ENCODE peak calls at places on chromosomes 12 and 14, in five cellular contexts. O, V, F, J and Y are unnamed samples.

GRCh38 chr12:29216797-29217583 is 67.9 kb downstream of the FAR2 start:
- DNase-seq in V (no peak), F (no peak), O (peak; percentile 20), J (peak; percentile 56), Y (no peak)

GRCh38 chr12:56635539-56636117 is 5.5 kb upstream of the BAZ2A start:
- DNase-seq in O (no peak), J (peak; percentile 30), V (no peak), F (no peak), Y (no peak)

GRCh38 chr12:130249376-130249775 is 87.1 kb downstream of the FZD10 start:
- DNase-seq in V (peak; percentile 50), F (no peak), J (no peak), O (no peak), Y (no peak)

GRCh38 chr12:102920271-102920670 is 3.2 kb upstream of the PAH start:
- DNase-seq in O (no peak), F (no peak), J (no peak), V (no peak), Y (no peak)

GRCh38 chr12:77213316-77213715 is 147.9 kb upstream of the E2F7 start:
- DNase-seq in V (no peak), F (no peak), J (peak; percentile 92), O (no peak), Y (peak; percentile 4)

GRCh38 chr14:33738481-33738880 is 212.4 kb downstream of the EGLN3 start:
- DNase-seq in O (no peak), F (no peak), J (no peak), V (peak; percentile 64), Y (peak; percentile 44)

GRCh38 chr12:108914031-108914630 is 34.2 kb downstream of the DAO start:
- DNase-seq in O (peak; percentile 20), J (no peak), F (no peak), V (no peak), Y (peak; percentile 35)

GRCh38 chr14:72472845-72473244 is 421.1 kb downstream of the DPF3 start:
- DNase-seq in O (no peak), J (no peak), F (no peak), V (no peak), Y (no peak)

GRCh38 chr14:101499513-101499912 is 61.8 kb upstream of the DIO3 start:
- DNase-seq in O (no peak), V (no peak), F (no peak), J (no peak), Y (no peak)

GRCh38 chr12:75854681-75855309 is 176.8 kb downstream of the PHLDA1 start:
- DNase-seq in F (no peak), O (peak; percentile 73), J (no peak), V (no peak), Y (peak; percentile 90)

GRCh38 chr12:131330106-131330820 is 376.6 kb downstream of the ADGRD1 start:
- DNase-seq in F (no peak), O (no peak), V (no peak), J (no peak), Y (no peak)

GRCh38 chr14:69316449-69317391 is 56.8 kb downstream of the GALNT16 start:
- DNase-seq in F (no peak), V (no peak), O (peak; percentile 96), J (peak; percentile 9), Y (peak; percentile 96)

GRCh38 chr12:46391630-46392029 is 19.1 kb upstream of the SLC38A2 start:
- DNase-seq in J (no peak), F (no peak), O (no peak), V (no peak), Y (no peak)